ENCODE peak calls at places on chromosomes 11 and 22, in four cellular contexts. C, F, P and N are unnamed samples.

GRCh38 chr22:43085658-43086606 is 3.3 kb downstream of the TTLL1 start:
- DNase-seq in P (no peak), F (no peak), C (no peak), N (no peak)

GRCh38 chr22:29148826-29149225 is 56.9 kb upstream of the EMID1 start:
- DNase-seq in P (no peak), C (no peak), F (peak), N (no peak)

GRCh38 chr11:18368236-18368635 is 26.1 kb upstream of the LDHA start:
- DNase-seq in P (no peak), F (no peak), C (no peak), N (no peak)

GRCh38 chr11:37465221-37465620 is 867.2 kb upstream of the RAG2 start:
- DNase-seq in P (no peak), F (no peak), C (no peak), N (no peak)

GRCh38 chr11:112543390-112543789 is 282.7 kb upstream of the PLET1 start:
- DNase-seq in P (no peak), C (no peak), F (peak), N (no peak)

GRCh38 chr11:67997460-67997921 is 6.4 kb downstream of the UNC93B1 start:
- DNase-seq in P (no peak), F (peak), C (no peak), N (no peak)

GRCh38 chr22:49330421-49331222 is 497.1 kb downstream of the BRD1 start:
- DNase-seq in F (no peak), C (no peak), P (no peak), N (no peak)

GRCh38 chr22:27801197-27801615 is 350 bp downstream of the MN1 start:
- DNase-seq in C (peak), F (no peak), P (peak), N (peak)

GRCh38 chr22:40345801-40346177 is 511 bp upstream of the ADSL start:
- DNase-seq in C (no peak), F (peak), P (no peak), N (no peak)

GRCh38 chr22:25536578-25536977 is 27.9 kb upstream of the GRK3 start:
- DNase-seq in P (no peak), F (no peak), C (no peak), N (no peak)

GRCh38 chr11:118933486-118933885 is 7.8 kb upstream of the BCL9L start:
- DNase-seq in F (no peak), C (no peak), P (no peak), N (no peak)

GRCh38 chr11:131665344-131665968 is 295.0 kb downstream of the NTM start:
- DNase-seq in C (no peak), F (no peak), P (no peak), N (no peak)